ENCODE peak calls at places on chromosomes 7 and 10, in five cellular contexts. Z is HEK293T, U is GM12878, S is NT2/D1, D is H1. C is an unnamed sample.

GRCh38 chr10:124864421-124865193 is 63.0 kb downstream of the ABRAXAS2 start:
- DNase-seq in Z (no peak), U (no peak), S (no peak), D (no peak), C (peak)

GRCh38 chr10:22605168-22605567 is 109.2 kb downstream of the PIP4K2A start:
- DNase-seq in Z (no peak), U (peak), S (no peak), D (no peak), C (no peak)

GRCh38 chr10:77622822-77623410 is 14.7 kb downstream of the KCNMA1 start:
- DNase-seq in Z (no peak), U (no peak), S (no peak), D (no peak), C (no peak)

GRCh38 chr7:26930201-26930600 is 65.8 kb upstream of the SKAP2 start:
- DNase-seq in Z (no peak), U (no peak), S (no peak), D (no peak), C (no peak)

GRCh38 chr7:12210179-12211053 is 678 bp upstream of the TMEM106B start:
- DNase-seq in Z (no peak), U (no peak), S (no peak), D (no peak), C (peak)

GRCh38 chr10:17026686-17027485 is 102.7 kb downstream of the CUBN start:
- DNase-seq in Z (no peak), U (peak), S (no peak), D (no peak), C (no peak)

GRCh38 chr10:125208854-125209545 is 48.6 kb upstream of the CTBP2 start:
- DNase-seq in Z (no peak), U (no peak), S (no peak), D (no peak), C (no peak)

GRCh38 chr10:69629897-69630650 is at the start of gene FAM241B:
- DNase-seq in Z (peak), U (no peak), S (peak), D (no peak), C (no peak)

GRCh38 chr7:159144756-159145543 is at the start of gene VIPR2:
- DNase-seq in Z (no peak), U (no peak), S (no peak), D (no peak), C (no peak)

GRCh38 chr7:76349313-76349885 is 9.4 kb downstream of the YWHAG start:
- DNase-seq in Z (no peak), U (no peak), S (no peak), D (no peak), C (no peak)

GRCh38 chr7:92621026-92621540 is 30.9 kb upstream of the FAM133B start:
- DNase-seq in Z (peak), U (peak), S (peak), D (no peak), C (peak)

GRCh38 chr10:85225311-85225710 is 896.9 kb downstream of the CCSER2 start:
- DNase-seq in Z (no peak), U (no peak), S (no peak), D (no peak), C (no peak)

GRCh38 chr7:116222501-116222900 is 12.2 kb downstream of the TES start:
- DNase-seq in Z (peak), U (no peak), S (no peak), D (no peak), C (no peak)

GRCh38 chr7:151386301-151387160 is 23.3 kb downstream of the WDR86 start:
- DNase-seq in Z (no peak), U (no peak), S (no peak), D (no peak), C (no peak)

GRCh38 chr7:48083114-48083830 is 5.8 kb upstream of the UPP1 start:
- DNase-seq in Z (no peak), U (no peak), S (no peak), D (no peak), C (no peak)

GRCh38 chr10:122044713-122045112 is 55.8 kb downstream of the TACC2 start:
- DNase-seq in Z (no peak), U (no peak), S (peak), D (no peak), C (no peak)

GRCh38 chr10:5456563-5456962 is 42.8 kb downstream of the CALML5 start:
- DNase-seq in Z (no peak), U (no peak), S (no peak), D (no peak), C (no peak)

GRCh38 chr10:93259126-93259525 is 185.4 kb downstream of the CYP26A1 start:
- DNase-seq in Z (no peak), U (no peak), S (no peak), D (no peak), C (no peak)

GRCh38 chr10:26448706-26449435 is 10.7 kb downstream of the APBB1IP start:
- DNase-seq in Z (no peak), U (peak), S (no peak), D (no peak), C (no peak)

GRCh38 chr7:38907066-38907465 is 1.9 kb downstream of the VPS41 start:
- DNase-seq in Z (no peak), U (no peak), S (no peak), D (no peak), C (no peak)

GRCh38 chr10:124645496-124646095 is 98.6 kb downstream of the FAM53B start:
- DNase-seq in Z (no peak), U (no peak), S (no peak), D (no peak), C (no peak)

GRCh38 chr7:47034180-47034579 is 547.7 kb downstream of the TNS3 start:
- DNase-seq in Z (no peak), U (no peak), S (no peak), D (no peak), C (no peak)

GRCh38 chr10:102112210-102112817 is 7.9 kb downstream of the LDB1 start:
- DNase-seq in Z (no peak), U (no peak), S (no peak), D (no peak), C (no peak)

GRCh38 chr10:96974348-96974747 is 142.2 kb downstream of the LCOR start:
- DNase-seq in Z (no peak), U (no peak), S (no peak), D (no peak), C (no peak)

GRCh38 chr10:89659185-89660131 is 14.4 kb upstream of the PANK1 start:
- DNase-seq in Z (no peak), U (peak), S (no peak), D (no peak), C (no peak)

GRCh38 chr7:16357921-16358320 is 63.4 kb downstream of the CRPPA start:
- DNase-seq in Z (no peak), U (no peak), S (no peak), D (no peak), C (no peak)

GRCh38 chr10:114697061-114697598 is 39.1 kb upstream of the ABLIM1 start:
- DNase-seq in Z (no peak), U (no peak), S (no peak), D (no peak), C (no peak)

GRCh38 chr10:100020161-100020882 is 10.6 kb upstream of the DNMBP start:
- DNase-seq in Z (no peak), U (peak), S (no peak), D (no peak), C (peak)

GRCh38 chr10:72251635-72252034 is 22.1 kb upstream of the DDIT4 start:
- DNase-seq in Z (no peak), U (no peak), S (no peak), D (no peak), C (peak)

GRCh38 chr7:1928555-1929348 is 258.7 kb downstream of the ELFN1 start:
- DNase-seq in Z (no peak), U (no peak), S (no peak), D (no peak), C (no peak)

GRCh38 chr10:84329986-84330651 is 1.7 kb downstream of the CCSER2 start:
- DNase-seq in Z (no peak), U (peak), S (no peak), D (no peak), C (no peak)

GRCh38 chr7:111223802-111224253 is 132.9 kb downstream of the LRRN3 start:
- DNase-seq in Z (no peak), U (no peak), S (no peak), D (no peak), C (no peak)

GRCh38 chr7:66921918-66922486 is 977 bp downstream of the TMEM248 start:
- DNase-seq in Z (no peak), U (peak), S (no peak), D (no peak), C (peak)

GRCh38 chr10:4384254-4384653 is 441.8 kb upstream of the AKR1E2 start:
- DNase-seq in Z (no peak), U (no peak), S (no peak), D (no peak), C (no peak)

GRCh38 chr10:53606951-53607350 is 834.4 kb upstream of the MBL2 start:
- DNase-seq in Z (no peak), U (no peak), S (no peak), D (no peak), C (no peak)

GRCh38 chr7:45886931-45887667 is 1.2 kb upstream of the IGFBP1 start:
- DNase-seq in Z (no peak), U (no peak), S (no peak), D (no peak), C (no peak)

GRCh38 chr10:22630229-22631174 is 83.9 kb downstream of the PIP4K2A start:
- DNase-seq in Z (no peak), U (peak), S (no peak), D (no peak), C (no peak)

GRCh38 chr7:95630702-95631458 is 34.6 kb upstream of the PDK4 start:
- DNase-seq in Z (no peak), U (no peak), S (no peak), D (no peak), C (no peak)

GRCh38 chr7:101688183-101688831 is 59.2 kb upstream of the MYL10 start:
- DNase-seq in Z (peak), U (no peak), S (peak), D (no peak), C (peak)

GRCh38 chr10:27986831-27987230 is 12.0 kb downstream of the ODAD2 start:
- DNase-seq in Z (no peak), U (no peak), S (no peak), D (no peak), C (no peak)

DNA sequence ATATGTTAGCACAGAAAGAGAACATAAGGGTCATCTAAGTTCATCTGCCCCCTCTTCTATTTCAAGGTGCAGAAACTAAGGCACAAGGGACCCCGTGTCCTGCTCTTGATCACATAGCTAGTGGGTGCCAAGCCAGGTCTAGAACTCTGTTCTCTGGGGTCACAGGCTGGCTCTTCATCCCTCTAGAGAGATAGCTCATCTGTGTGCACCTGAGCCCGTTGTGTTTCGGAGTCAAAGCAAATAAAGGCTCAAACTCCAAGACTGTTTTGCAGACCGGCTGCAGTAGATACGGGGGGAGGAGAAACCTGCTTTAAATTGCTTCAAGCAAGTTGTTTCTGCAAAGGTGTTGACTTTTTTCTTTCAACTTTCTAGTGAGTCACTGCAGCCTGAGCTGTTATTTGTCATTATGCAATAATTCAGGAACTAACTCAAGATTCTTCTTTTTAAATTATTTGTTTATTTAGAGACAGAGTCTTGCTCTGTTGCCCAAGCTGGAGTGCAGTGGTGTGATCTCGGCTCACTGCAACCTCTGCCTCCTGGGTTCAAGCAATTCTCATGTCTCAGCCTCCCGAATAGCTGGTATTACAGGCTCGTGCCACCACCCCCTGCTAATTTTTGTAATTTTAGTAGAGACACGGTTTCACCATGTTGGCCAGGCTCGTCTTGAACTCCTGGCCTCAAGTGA is 6.5 kb downstream of the BLVRA start:
- DNase-seq in Z (no peak), U (no peak), S (no peak), D (no peak), C (peak)
- TF ChIP-seq SUZ12 in Z (no peak), U (no peak), S (no peak), D (no peak), C (no peak)

DNA sequence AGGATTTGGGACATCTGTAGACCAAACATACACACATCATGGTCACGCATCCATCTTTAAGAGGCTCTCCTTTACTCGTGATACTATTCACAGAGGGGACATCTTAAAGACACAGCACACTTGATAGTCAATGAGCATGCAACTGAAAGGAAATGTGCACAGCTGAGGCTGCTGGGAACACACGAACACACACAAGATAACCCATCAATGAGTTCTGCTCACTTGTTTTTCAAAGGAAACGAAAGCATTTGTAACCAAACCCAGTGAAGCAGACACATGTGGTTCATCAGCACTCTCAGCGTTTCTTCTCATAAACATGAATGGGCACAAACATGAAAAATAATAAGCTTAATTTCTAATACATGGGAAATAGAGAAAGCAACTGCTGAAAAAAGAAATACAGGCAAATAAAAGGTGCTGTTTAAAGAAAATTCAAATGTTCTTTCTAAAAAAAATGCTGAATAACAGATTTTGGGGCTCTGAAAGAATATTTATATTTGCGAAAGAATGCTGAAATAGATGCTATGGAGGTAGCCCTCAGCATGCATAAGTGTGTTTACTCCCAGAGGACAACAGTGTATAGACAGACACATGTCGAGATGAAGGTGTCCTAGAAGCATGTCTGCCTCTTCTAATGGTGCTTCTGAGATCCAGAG is 59.7 kb upstream of the LAMB4 start:
- DNase-seq in Z (no peak), U (peak), S (no peak), D (no peak), C (no peak)
- TF ChIP-seq SUZ12 in Z (no peak), U (no peak), S (no peak), D (no peak), C (no peak)

GRCh38 chr10:103566536-103566935 is 73.0 kb downstream of the NEURL1 start:
- DNase-seq in Z (no peak), U (no peak), S (no peak), D (no peak), C (no peak)
- TF ChIP-seq SUZ12 in Z (no peak), U (no peak), S (no peak), D (no peak), C (no peak)

DNA sequence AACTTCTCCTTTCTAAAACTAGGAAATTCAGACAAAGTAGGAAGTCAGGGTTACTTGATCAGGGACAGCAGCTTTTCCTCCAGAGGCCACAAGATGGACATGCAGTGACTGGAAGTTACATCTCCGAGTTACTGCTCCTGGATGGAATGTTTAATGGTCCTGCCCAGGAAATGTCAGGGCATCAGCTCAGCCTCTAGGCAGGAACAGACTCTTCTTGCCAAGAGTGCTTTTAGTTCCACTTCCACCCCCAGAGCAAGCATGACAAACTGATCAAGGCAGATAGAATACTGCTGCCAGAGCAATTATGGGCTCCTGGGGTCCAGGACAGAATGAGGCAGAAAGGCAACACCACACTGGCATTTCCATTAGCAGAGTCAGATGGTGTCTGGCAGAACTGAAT is 1014.4 kb upstream of the LRRTM3 start:
- DNase-seq in Z (no peak), U (no peak), S (no peak), D (no peak), C (no peak)
- TF ChIP-seq SUZ12 in Z (no peak), U (no peak), S (no peak), D (no peak), C (no peak)

DNA sequence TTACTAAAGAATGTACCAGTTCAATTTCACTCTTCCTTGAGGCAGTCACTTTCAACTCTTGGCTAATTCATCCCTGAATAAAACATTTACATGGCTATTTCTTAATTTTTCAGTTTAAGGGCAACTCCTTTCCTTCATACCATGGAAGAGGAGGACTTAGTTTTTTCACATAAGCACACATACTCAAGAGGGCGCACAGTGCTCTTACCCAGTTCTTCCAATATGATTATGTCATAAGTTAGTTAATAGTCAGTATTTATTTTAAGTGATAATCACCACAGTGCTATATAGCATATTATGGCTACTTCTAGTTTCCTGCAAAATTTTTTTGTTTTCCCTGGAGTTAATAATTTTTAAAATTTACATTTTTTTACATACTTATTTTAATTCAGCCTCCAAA is 58.6 kb downstream of the SND1 start:
- DNase-seq in Z (no peak), U (no peak), S (no peak), D (no peak), C (no peak)
- TF ChIP-seq SUZ12 in Z (no peak), U (no peak), S (no peak), D (no peak), C (no peak)